ENCODE peak calls at places on chromosomes 12 and 14, in ten cellular contexts. S, V, T, K, B, D, M, Z, R and N are unnamed samples.

GRCh38 chr12:57341275-57341990 is 89.4 kb downstream of the R3HDM2 start:
- DNase-seq in K (no peak), D (no peak), S (peak; percentile 77), B (no peak), R (no peak), Z (no peak), V (no peak), M (no peak), T (no peak), N (no peak)

GRCh38 chr14:102831163-102831804 is 54.0 kb downstream of the TRAF3 start:
- DNase-seq in D (peak; percentile 51), R (no peak), Z (no peak), T (no peak), B (no peak), K (no peak), V (no peak), S (no peak), M (no peak), N (no peak)

GRCh38 chr12:68904351-68904982 is 28.5 kb downstream of the CPM start:
- DNase-seq in Z (no peak), D (no peak), R (no peak), V (no peak), B (no peak), M (no peak), T (no peak), S (peak; percentile 30), K (no peak), N (no peak)

GRCh38 chr14:21860172-21860571 is 186.6 kb upstream of the OR4E1 start:
- DNase-seq in Z (no peak), S (peak; percentile 41), R (peak; percentile 24), V (no peak), D (peak; percentile 64), K (no peak), T (peak; percentile 73), B (peak; percentile 46), M (no peak), N (no peak)

GRCh38 chr12:119354187-119354586 is 19.7 kb downstream of the CCDC60 start:
- DNase-seq in T (no peak), R (no peak), S (no peak), M (no peak), V (no peak), B (no peak), K (no peak), D (no peak), Z (no peak), N (no peak)

GRCh38 chr12:84276215-84276614 is 636.4 kb downstream of the SLC6A15 start:
- DNase-seq in K (no peak), D (no peak), S (peak; percentile 2), R (no peak), Z (no peak), V (no peak), M (peak; percentile 9), T (no peak), B (no peak), N (no peak)

GRCh38 chr14:54152351-54152750 is 195.7 kb upstream of the BMP4 start:
- DNase-seq in V (no peak), S (no peak), D (no peak), K (no peak), M (no peak), R (no peak), T (no peak), Z (no peak), B (no peak), N (no peak)

GRCh38 chr12:27511031-27511722 is 12.8 kb upstream of the PPFIBP1 start:
- DNase-seq in K (no peak), V (no peak), M (no peak), B (no peak), Z (no peak), S (peak; percentile 58), R (no peak), D (no peak), T (no peak), N (no peak)

GRCh38 chr14:81801921-81802320 is 268.3 kb upstream of the SEL1L start:
- DNase-seq in R (no peak), Z (no peak), D (no peak), B (no peak), T (no peak), K (no peak), S (no peak), V (no peak), M (no peak), N (no peak)

GRCh38 chr12:62627181-62627580 is 160.6 kb downstream of the MON2 start:
- DNase-seq in M (no peak), T (no peak), Z (no peak), D (no peak), K (no peak), S (no peak), B (no peak), V (no peak), R (no peak), N (no peak)

GRCh38 chr14:24903337-24903736 is 146.6 kb downstream of the STXBP6 start:
- DNase-seq in S (peak; percentile 72), M (peak; percentile 29), Z (no peak), B (no peak), V (peak; percentile 10), T (no peak), R (no peak), D (no peak), K (no peak), N (no peak)

GRCh38 chr14:103347091-103347815 is 13.2 kb downstream of the EIF5 start:
- DNase-seq in M (no peak), S (no peak), K (no peak), T (no peak), D (no peak), V (no peak), R (no peak), B (no peak), Z (no peak), N (no peak)

GRCh38 chr12:102824218-102824835 is 92.7 kb downstream of the PAH start:
- DNase-seq in Z (no peak), K (peak; percentile 33), M (no peak), B (no peak), D (no peak), S (peak; percentile 30), R (peak; percentile 37), T (peak; percentile 7), V (no peak), N (peak; percentile 20)